ENCODE peak calls at places on chromosomes 1 and 21, in eight cellular contexts. One of them, this sample, is unnamed.

GRCh38 chr1:167345386-167345733 is 124.7 kb downstream of the POU2F1 start:
- DNase-seq in Calu3: no peak
- DNase-seq in AG10803: no peak
- DNase-seq in GM12864: no peak
- DNase-seq in uterus: no peak
- DNase-seq in GM23338: no peak
- DNase-seq in tibial nerve: no peak
- DNase-seq in keratinocyte: no peak
- DNase-seq in this sample: no peak

GRCh38 chr1:226951286-226952120 is 11.4 kb downstream of the COQ8A start:
- DNase-seq in GM12864: no peak
- DNase-seq in Calu3: no peak
- DNase-seq in AG10803: no peak
- DNase-seq in GM23338: no peak
- DNase-seq in uterus: no peak
- DNase-seq in keratinocyte: no peak
- DNase-seq in tibial nerve: no peak
- DNase-seq in this sample: no peak

GRCh38 chr1:204223129-204223860 is 9.5 kb upstream of the GOLT1A start:
- DNase-seq in tibial nerve: no peak
- DNase-seq in uterus: no peak
- DNase-seq in GM23338: no peak
- DNase-seq in Calu3: no peak
- DNase-seq in GM12864: no peak
- DNase-seq in AG10803: no peak
- DNase-seq in keratinocyte: no peak
- DNase-seq in this sample: no peak

GRCh38 chr21:41247561-41247968 is 69.0 kb upstream of the FAM3B start:
- DNase-seq in tibial nerve: no peak
- DNase-seq in uterus: no peak
- DNase-seq in GM23338: no peak
- DNase-seq in keratinocyte: no peak
- DNase-seq in AG10803: no peak
- DNase-seq in Calu3: peak
- DNase-seq in GM12864: no peak
- DNase-seq in this sample: no peak

GRCh38 chr21:39834543-39834942 is 32.7 kb upstream of the PCP4 start:
- DNase-seq in AG10803: no peak
- DNase-seq in GM23338: no peak
- DNase-seq in uterus: no peak
- DNase-seq in keratinocyte: no peak
- DNase-seq in GM12864: no peak
- DNase-seq in Calu3: no peak
- DNase-seq in tibial nerve: no peak
- DNase-seq in this sample: no peak

GRCh38 chr21:36749935-36750578 is 51.1 kb downstream of the SIM2 start:
- DNase-seq in AG10803: peak
- DNase-seq in tibial nerve: no peak
- DNase-seq in keratinocyte: no peak
- DNase-seq in GM23338: peak
- DNase-seq in uterus: no peak
- DNase-seq in Calu3: no peak
- DNase-seq in GM12864: no peak
- DNase-seq in this sample: no peak

GRCh38 chr21:43726686-43727570 is 8.0 kb downstream of the PDXK start:
- DNase-seq in AG10803: no peak
- DNase-seq in GM12864: no peak
- DNase-seq in GM23338: no peak
- DNase-seq in Calu3: peak
- DNase-seq in tibial nerve: no peak
- DNase-seq in uterus: no peak
- DNase-seq in keratinocyte: no peak
- DNase-seq in this sample: no peak

GRCh38 chr1:31541201-31541600 is 35.1 kb upstream of the TINAGL1 start:
- DNase-seq in GM23338: no peak
- DNase-seq in AG10803: no peak
- DNase-seq in tibial nerve: no peak
- DNase-seq in keratinocyte: no peak
- DNase-seq in Calu3: no peak
- DNase-seq in uterus: no peak
- DNase-seq in GM12864: no peak
- DNase-seq in this sample: no peak

GRCh38 chr1:81706650-81707435 is 93.9 kb upstream of the ADGRL2 start:
- DNase-seq in uterus: no peak
- DNase-seq in keratinocyte: no peak
- DNase-seq in Calu3: no peak
- DNase-seq in GM23338: no peak
- DNase-seq in GM12864: no peak
- DNase-seq in tibial nerve: no peak
- DNase-seq in AG10803: peak
- DNase-seq in this sample: no peak

GRCh38 chr21:38386967-38387366 is 111.3 kb downstream of the ERG start:
- DNase-seq in GM12864: no peak
- DNase-seq in AG10803: no peak
- DNase-seq in Calu3: no peak
- DNase-seq in uterus: no peak
- DNase-seq in tibial nerve: no peak
- DNase-seq in keratinocyte: no peak
- DNase-seq in GM23338: no peak
- DNase-seq in this sample: no peak

GRCh38 chr1:1577367-1578011 is 2.8 kb upstream of the SSU72 start:
- DNase-seq in AG10803: no peak
- DNase-seq in Calu3: no peak
- DNase-seq in GM12864: no peak
- DNase-seq in GM23338: no peak
- DNase-seq in keratinocyte: no peak
- DNase-seq in uterus: no peak
- DNase-seq in tibial nerve: no peak
- DNase-seq in this sample: no peak

GRCh38 chr21:26351661-26352060 is 181.1 kb upstream of the APP start:
- DNase-seq in tibial nerve: no peak
- DNase-seq in GM23338: no peak
- DNase-seq in uterus: no peak
- DNase-seq in keratinocyte: no peak
- DNase-seq in Calu3: no peak
- DNase-seq in AG10803: peak
- DNase-seq in GM12864: no peak
- DNase-seq in this sample: no peak

GRCh38 chr1:116910379-116911165 is 856 bp downstream of the PTGFRN start:
- DNase-seq in GM23338: peak
- DNase-seq in keratinocyte: no peak
- DNase-seq in GM12864: no peak
- DNase-seq in AG10803: peak
- DNase-seq in uterus: peak
- DNase-seq in tibial nerve: peak
- DNase-seq in Calu3: peak
- DNase-seq in this sample: no peak

GRCh38 chr1:161954050-161954449 is 69.6 kb downstream of the OLFML2B start:
- DNase-seq in keratinocyte: no peak
- DNase-seq in uterus: no peak
- DNase-seq in AG10803: no peak
- DNase-seq in Calu3: no peak
- DNase-seq in GM23338: no peak
- DNase-seq in tibial nerve: no peak
- DNase-seq in GM12864: no peak
- DNase-seq in this sample: no peak

GRCh38 chr1:960371-961131 is at the start of gene KLHL17:
- DNase-seq in tibial nerve: peak
- DNase-seq in Calu3: peak
- DNase-seq in uterus: peak
- DNase-seq in AG10803: peak
- DNase-seq in GM12864: no peak
- DNase-seq in keratinocyte: no peak
- DNase-seq in GM23338: peak
- DNase-seq in this sample: no peak

GRCh38 chr1:45979778-45980176 is 152.7 kb downstream of the PIK3R3 start:
- DNase-seq in Calu3: no peak
- DNase-seq in GM12864: no peak
- DNase-seq in AG10803: no peak
- DNase-seq in GM23338: no peak
- DNase-seq in uterus: no peak
- DNase-seq in keratinocyte: no peak
- DNase-seq in tibial nerve: no peak
- DNase-seq in this sample: no peak

GRCh38 chr1:77682442-77683141 is at the start of gene ZZZ3:
- DNase-seq in tibial nerve: peak
- DNase-seq in uterus: peak
- DNase-seq in GM12864: peak
- DNase-seq in AG10803: peak
- DNase-seq in keratinocyte: peak
- DNase-seq in Calu3: peak
- DNase-seq in GM23338: peak
- DNase-seq in this sample: peak

DNA sequence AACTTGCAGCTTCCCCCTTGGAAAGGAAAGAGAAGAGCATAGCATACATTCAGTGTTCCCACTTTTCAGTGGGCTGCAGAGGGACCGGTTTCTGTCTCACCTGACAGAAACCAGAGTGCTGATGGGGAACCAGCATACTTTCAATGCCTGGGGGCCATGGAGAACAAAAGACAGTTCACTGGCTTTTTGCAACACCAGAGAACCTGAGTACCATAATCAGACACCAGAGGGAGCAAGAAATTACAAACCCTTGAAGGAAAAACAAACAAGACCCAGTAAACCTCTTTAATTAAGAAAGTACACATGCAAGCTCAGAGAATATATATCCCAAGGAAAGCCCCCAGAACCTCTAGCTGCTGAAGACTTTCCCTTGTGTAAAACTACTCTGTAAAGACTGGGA is 51.1 kb downstream of the CSMD2 start:
- DNase-seq in GM23338: peak
- DNase-seq in Calu3: peak
- DNase-seq in uterus: no peak
- DNase-seq in GM12864: peak
- DNase-seq in AG10803: peak
- DNase-seq in keratinocyte: no peak
- DNase-seq in tibial nerve: no peak
- DNase-seq in this sample: no peak
- TF ChIP-seq CTCF in GM23338: peak
- TF ChIP-seq CTCF in Calu3: no peak
- TF ChIP-seq CTCF in uterus: no peak
- TF ChIP-seq CTCF in GM12864: peak
- TF ChIP-seq CTCF in AG10803: peak
- TF ChIP-seq CTCF in keratinocyte: peak
- TF ChIP-seq CTCF in tibial nerve: no peak
- TF ChIP-seq CTCF in this sample: no peak

GRCh38 chr1:53722025-53722424 is 16.9 kb downstream of the GLIS1 start:
- DNase-seq in GM23338: no peak
- DNase-seq in GM12864: no peak
- DNase-seq in AG10803: no peak
- DNase-seq in uterus: no peak
- DNase-seq in Calu3: no peak
- DNase-seq in tibial nerve: no peak
- DNase-seq in keratinocyte: no peak
- DNase-seq in this sample: no peak

GRCh38 chr1:53726009-53726600 is 12.9 kb downstream of the GLIS1 start:
- DNase-seq in Calu3: no peak
- DNase-seq in tibial nerve: no peak
- DNase-seq in GM23338: no peak
- DNase-seq in uterus: no peak
- DNase-seq in AG10803: no peak
- DNase-seq in keratinocyte: no peak
- DNase-seq in GM12864: no peak
- DNase-seq in this sample: no peak

GRCh38 chr1:53728196-53728595 is 10.8 kb downstream of the GLIS1 start:
- DNase-seq in uterus: no peak
- DNase-seq in tibial nerve: no peak
- DNase-seq in AG10803: no peak
- DNase-seq in Calu3: no peak
- DNase-seq in GM23338: no peak
- DNase-seq in GM12864: no peak
- DNase-seq in keratinocyte: no peak
- DNase-seq in this sample: no peak

GRCh38 chr1:53727461-53727860 is 11.5 kb downstream of the GLIS1 start:
- DNase-seq in uterus: no peak
- DNase-seq in tibial nerve: no peak
- DNase-seq in Calu3: no peak
- DNase-seq in GM12864: no peak
- DNase-seq in GM23338: no peak
- DNase-seq in AG10803: no peak
- DNase-seq in keratinocyte: no peak
- DNase-seq in this sample: no peak

GRCh38 chr1:53725238-53725689 is 13.7 kb downstream of the GLIS1 start:
- DNase-seq in keratinocyte: no peak
- DNase-seq in Calu3: no peak
- DNase-seq in AG10803: no peak
- DNase-seq in uterus: no peak
- DNase-seq in GM12864: no peak
- DNase-seq in tibial nerve: no peak
- DNase-seq in GM23338: peak
- DNase-seq in this sample: no peak
- TF ChIP-seq CTCF in keratinocyte: no peak
- TF ChIP-seq CTCF in Calu3: no peak
- TF ChIP-seq CTCF in AG10803: no peak
- TF ChIP-seq CTCF in uterus: no peak
- TF ChIP-seq CTCF in GM12864: no peak
- TF ChIP-seq CTCF in tibial nerve: no peak
- TF ChIP-seq CTCF in GM23338: peak
- TF ChIP-seq CTCF in this sample: no peak

GRCh38 chr1:198350456-198350855 is 190.0 kb downstream of the ATP6V1G3 start:
- DNase-seq in tibial nerve: no peak
- DNase-seq in uterus: no peak
- DNase-seq in AG10803: no peak
- DNase-seq in GM12864: no peak
- DNase-seq in keratinocyte: no peak
- DNase-seq in GM23338: no peak
- DNase-seq in Calu3: no peak
- DNase-seq in this sample: no peak
- TF ChIP-seq CTCF in tibial nerve: no peak
- TF ChIP-seq CTCF in uterus: no peak
- TF ChIP-seq CTCF in AG10803: no peak
- TF ChIP-seq CTCF in GM12864: no peak
- TF ChIP-seq CTCF in keratinocyte: no peak
- TF ChIP-seq CTCF in GM23338: peak
- TF ChIP-seq CTCF in Calu3: no peak
- TF ChIP-seq CTCF in this sample: no peak

DNA sequence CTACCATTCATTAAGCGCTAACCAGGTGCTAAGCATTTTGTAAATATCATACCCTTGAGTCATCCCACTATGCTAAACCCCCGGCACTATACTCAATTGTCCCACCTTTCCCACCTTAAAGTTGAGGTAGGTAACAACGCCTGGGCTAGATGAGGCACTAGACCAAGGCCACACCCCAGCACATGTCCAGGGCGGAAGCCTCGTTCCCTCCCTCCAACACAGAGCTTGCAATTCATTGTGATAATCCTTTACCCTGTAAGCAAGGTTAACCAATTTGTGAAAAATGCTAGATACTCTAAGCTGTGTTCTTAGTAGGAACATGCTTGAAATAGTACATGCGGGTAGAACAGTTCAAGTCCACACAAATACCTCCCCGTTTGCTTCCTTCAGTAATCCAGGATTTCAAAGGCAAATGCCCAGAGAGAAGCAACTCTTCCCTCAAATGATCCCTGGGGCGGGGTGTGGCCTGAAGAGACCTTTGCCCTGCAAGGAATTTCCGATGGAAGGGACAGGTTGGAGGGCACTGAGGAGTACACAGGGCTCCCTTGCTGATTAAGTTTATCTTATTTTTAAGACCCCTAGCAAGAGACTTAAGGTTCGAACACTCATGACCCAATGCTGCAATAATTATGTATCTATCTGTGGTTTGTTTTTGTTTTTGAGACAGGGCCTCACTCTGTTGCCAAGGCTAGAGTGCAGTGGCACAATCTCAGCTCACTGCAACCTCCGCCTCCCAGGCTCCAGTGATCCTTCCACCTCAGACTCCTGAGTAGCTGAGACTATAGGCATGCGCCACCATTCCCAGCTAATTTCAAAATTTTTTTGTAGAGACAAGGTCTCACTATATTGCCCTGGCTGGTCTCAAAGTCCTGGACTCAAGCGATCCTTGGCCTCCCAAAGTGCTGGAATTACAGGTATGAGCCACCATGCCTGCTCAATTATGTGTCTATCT is 2.6 kb downstream of the RSPH1 start:
- DNase-seq in GM12864: no peak
- DNase-seq in Calu3: no peak
- DNase-seq in tibial nerve: no peak
- DNase-seq in uterus: no peak
- DNase-seq in keratinocyte: no peak
- DNase-seq in AG10803: no peak
- DNase-seq in GM23338: peak
- DNase-seq in this sample: no peak
- TF ChIP-seq CTCF in GM12864: no peak
- TF ChIP-seq CTCF in Calu3: no peak
- TF ChIP-seq CTCF in tibial nerve: no peak
- TF ChIP-seq CTCF in uterus: no peak
- TF ChIP-seq CTCF in keratinocyte: no peak
- TF ChIP-seq CTCF in AG10803: no peak
- TF ChIP-seq CTCF in GM23338: no peak
- TF ChIP-seq CTCF in this sample: no peak